ENCODE peak calls at places on chromosome 6, in seven cellular contexts. W is EL, Q is T-helper 2 cell, Z is GM06990, H is amygdala, Y is H7, S is pons. K is an unnamed sample.
A peak's percentile ranks its signal among the peaks of the same experiment; 100 is the strongest.

GRCh38 chr6:16630035-16630643 is 131.1 kb downstream of the ATXN1 start:
- DNase-seq in W (no peak), Q (no peak), Z (no peak), H (no peak), Y (no peak), S (no peak), K (no peak)

GRCh38 chr6:25370175-25371036 is 91.2 kb downstream of the CARMIL1 start:
- DNase-seq in W (no peak), Q (no peak), Z (no peak), H (no peak), Y (no peak), S (no peak), K (no peak)

GRCh38 chr6:156559151-156559690 is 218.0 kb upstream of the ARID1B start:
- DNase-seq in W (no peak), Q (no peak), Z (no peak), H (no peak), Y (no peak), S (no peak), K (no peak)

GRCh38 chr6:5361371-5361770 is 100.1 kb downstream of the FARS2 start:
- DNase-seq in W (peak; percentile 6), Q (no peak), Z (no peak), H (no peak), Y (no peak), S (peak; percentile 23), K (no peak)

GRCh38 chr6:158854214-158855101 is 35.3 kb upstream of the EZR start:
- DNase-seq in W (peak; percentile 74), Q (no peak), Z (no peak), H (no peak), Y (peak; percentile 46), S (no peak), K (no peak)

GRCh38 chr6:4577406-4577805 is 198.8 kb upstream of the CDYL start:
- DNase-seq in W (peak; percentile 85), Q (no peak), Z (no peak), H (no peak), Y (no peak), S (peak; percentile 65), K (no peak)

GRCh38 chr6:89050155-89050554 is 30.4 kb upstream of the PNRC1 start:
- DNase-seq in W (no peak), Q (no peak), Z (no peak), H (no peak), Y (no peak), S (no peak), K (no peak)

GRCh38 chr6:47303861-47304260 is 5.8 kb downstream of the TNFRSF21 start:
- DNase-seq in W (no peak), Q (no peak), Z (no peak), H (no peak), Y (no peak), S (no peak), K (no peak)

GRCh38 chr6:157106487-157106886 is 216.8 kb downstream of the TMEM242 start:
- DNase-seq in W (peak; percentile 66), Q (no peak), Z (no peak), H (no peak), Y (no peak), S (no peak), K (no peak)

GRCh38 chr6:80976336-80976735 is 776.1 kb downstream of the TENT5A start:
- DNase-seq in W (peak; percentile 31), Q (no peak), Z (no peak), H (no peak), Y (no peak), S (no peak), K (no peak)

GRCh38 chr6:29516108-29516507 is 28.4 kb upstream of the MAS1L start:
- DNase-seq in W (peak; percentile 85), Q (no peak), Z (no peak), H (no peak), Y (no peak), S (no peak), K (no peak)

GRCh38 chr6:139828751-139829519 is 454.5 kb upstream of the CITED2 start:
- DNase-seq in W (no peak), Q (no peak), Z (no peak), H (no peak), Y (no peak), S (no peak), K (no peak)

GRCh38 chr6:51626391-51626790 is 461.0 kb downstream of the PKHD1 start:
- DNase-seq in W (no peak), Q (no peak), Z (no peak), H (no peak), Y (no peak), S (no peak), K (no peak)